ENCODE peak calls at places on chromosomes 4 and X, in six cellular contexts. G is neural progenitor cell; Z is CD8-positive, alpha-beta T cell; B is mammary epithelial cell; J is foreskin keratinocyte; S is fibroblast of lung. R is an unnamed sample.

GRCh38 chr4:38105475-38105874 is 145.3 kb downstream of the PTTG2 start:
- DNase-seq in G (no peak), Z (no peak), B (no peak), J (no peak), S (no peak), R (no peak)

GRCh38 chr4:646460-646859 is 21.1 kb downstream of the PDE6B start:
- DNase-seq in G (no peak), Z (peak), B (no peak), J (no peak), S (no peak), R (no peak)

GRCh38 chr4:117154251-117154650 is 68.9 kb upstream of the TRAM1L1 start:
- DNase-seq in G (peak), Z (no peak), B (no peak), J (no peak), S (no peak), R (no peak)

GRCh38 chr4:17708992-17709759 is 72.2 kb downstream of the FAM184B start:
- DNase-seq in G (peak), Z (no peak), B (no peak), J (no peak), S (no peak), R (no peak)

GRCh38 chrX:68589372-68589753 is 58.1 kb upstream of the STARD8 start:
- DNase-seq in G (no peak), Z (no peak), B (no peak), J (no peak), S (no peak), R (no peak)

GRCh38 chr4:56786955-56787354 is 34.5 kb downstream of the SPINK2 start:
- DNase-seq in G (peak), Z (no peak), B (peak), J (no peak), S (peak), R (no peak)

GRCh38 chr4:101865501-101866062 is 75.1 kb downstream of the BANK1 start:
- DNase-seq in G (no peak), Z (no peak), B (peak), J (peak), S (no peak), R (no peak)

GRCh38 chrX:67714004-67714403 is 170.2 kb downstream of the AR start:
- DNase-seq in G (no peak), Z (no peak), B (no peak), J (no peak), S (no peak), R (no peak)

GRCh38 chrX:10636337-10636736 is 16.0 kb upstream of the MID1 start:
- DNase-seq in G (peak), Z (no peak), B (peak), J (peak), S (peak), R (no peak)

GRCh38 chr4:182975806-182976205 is 58.6 kb upstream of the DCTD start:
- DNase-seq in G (no peak), Z (no peak), B (peak), J (peak), S (peak), R (no peak)

GRCh38 chr4:105637409-105638258 is 70.9 kb downstream of the INTS12 start:
- DNase-seq in G (peak), Z (peak), B (no peak), J (peak), S (peak), R (no peak)

GRCh38 chrX:103404225-103405008 is 28.1 kb downstream of the BEX3 start:
- DNase-seq in G (peak), Z (peak), B (peak), J (peak), S (peak), R (peak)

GRCh38 chrX:97126020-97126419 is 242.3 kb downstream of the RPA4 start:
- DNase-seq in G (no peak), Z (no peak), B (peak), J (no peak), S (peak), R (no peak)

GRCh38 chrX:134880866-134881265 is 109.9 kb upstream of the SMIM10 start:
- DNase-seq in G (no peak), Z (no peak), B (no peak), J (no peak), S (peak), R (no peak)

GRCh38 chrX:40099046-40099968 is 1.5 kb upstream of the BCOR start:
- DNase-seq in G (peak), Z (peak), B (no peak), J (no peak), S (no peak), R (no peak)

GRCh38 chrX:16838202-16839066 is 31.7 kb downstream of the RBBP7 start:
- DNase-seq in G (peak), Z (no peak), B (peak), J (peak), S (peak), R (no peak)

GRCh38 chrX:34813618-34814017 is 129.0 kb upstream of the FAM47B start:
- DNase-seq in G (no peak), Z (no peak), B (peak), J (peak), S (peak), R (no peak)

GRCh38 chr4:120517966-120518365 is 404.6 kb downstream of the PRDM5 start:
- DNase-seq in G (no peak), Z (no peak), B (peak), J (peak), S (peak), R (no peak)

GRCh38 chrX:119942173-119942819 is 1.3 kb downstream of the NKAP start:
- DNase-seq in G (no peak), Z (no peak), B (no peak), J (no peak), S (no peak), R (no peak)

GRCh38 chr4:54819044-54819443 is 161.3 kb downstream of the KIT start:
- DNase-seq in G (no peak), Z (no peak), B (peak), J (no peak), S (no peak), R (no peak)

GRCh38 chr4:78863254-78863869 is 75.9 kb downstream of the PAQR3 start:
- DNase-seq in G (no peak), Z (no peak), B (no peak), J (no peak), S (no peak), R (no peak)

GRCh38 chrX:20217279-20217678 is 49.4 kb downstream of the RPS6KA3 start:
- DNase-seq in G (no peak), Z (no peak), B (peak), J (peak), S (peak), R (no peak)

GRCh38 chrX:34658316-34658715 is 1.2 kb upstream of the TMEM47 start:
- DNase-seq in G (no peak), Z (no peak), B (no peak), J (no peak), S (peak), R (no peak)

GRCh38 chr4:86896596-86896995 is 4.4 kb upstream of the C4orf36 start:
- DNase-seq in G (no peak), Z (no peak), B (no peak), J (no peak), S (peak), R (no peak)

GRCh38 chrX:68695206-68695845 is 47.9 kb downstream of the STARD8 start:
- DNase-seq in G (no peak), Z (no peak), B (no peak), J (no peak), S (no peak), R (no peak)

GRCh38 chr4:6573551-6573950 is 1.4 kb upstream of the MAN2B2 start:
- DNase-seq in G (no peak), Z (no peak), B (no peak), J (no peak), S (no peak), R (no peak)

GRCh38 chr4:53545942-53546581 is 45.2 kb downstream of the LNX1 start:
- DNase-seq in G (no peak), Z (no peak), B (no peak), J (no peak), S (no peak), R (no peak)

GRCh38 chr4:146329042-146329716 is 114.8 kb downstream of the REELD1 start:
- DNase-seq in G (no peak), Z (no peak), B (peak), J (peak), S (peak), R (no peak)

GRCh38 chr4:53478671-53479456 is 101.4 kb downstream of the FIP1L1 start:
- DNase-seq in G (no peak), Z (no peak), B (peak), J (peak), S (peak), R (no peak)

GRCh38 chr4:37748546-37748945 is 62.4 kb upstream of the RELL1 start:
- DNase-seq in G (no peak), Z (no peak), B (no peak), J (no peak), S (peak), R (no peak)

DNA sequence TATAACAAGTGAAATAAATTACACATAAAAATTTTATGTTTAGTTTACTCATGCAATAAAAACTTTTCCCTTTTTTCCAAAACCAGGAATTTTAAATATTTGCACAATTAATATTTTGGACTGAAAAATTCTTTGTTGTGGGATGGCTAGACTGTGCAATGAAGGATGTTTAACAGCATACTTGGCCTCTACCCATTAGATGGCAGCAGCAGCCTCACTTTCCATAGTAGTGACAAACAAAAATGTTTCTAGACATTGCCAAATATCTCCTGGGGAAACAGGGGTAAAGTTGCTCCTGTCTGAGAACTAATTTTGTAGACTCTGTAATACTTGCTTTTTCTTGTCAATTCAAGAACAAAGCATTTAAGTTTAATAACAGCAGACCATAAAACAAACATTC is 49.8 kb downstream of the SCLT1 start:
- DNase-seq in G (no peak), Z (no peak), B (no peak), J (no peak), S (peak), R (no peak)
- TF ChIP-seq CTCF in G (peak), Z (no peak), B (peak), J (peak), S (no peak), R (no peak)

DNA sequence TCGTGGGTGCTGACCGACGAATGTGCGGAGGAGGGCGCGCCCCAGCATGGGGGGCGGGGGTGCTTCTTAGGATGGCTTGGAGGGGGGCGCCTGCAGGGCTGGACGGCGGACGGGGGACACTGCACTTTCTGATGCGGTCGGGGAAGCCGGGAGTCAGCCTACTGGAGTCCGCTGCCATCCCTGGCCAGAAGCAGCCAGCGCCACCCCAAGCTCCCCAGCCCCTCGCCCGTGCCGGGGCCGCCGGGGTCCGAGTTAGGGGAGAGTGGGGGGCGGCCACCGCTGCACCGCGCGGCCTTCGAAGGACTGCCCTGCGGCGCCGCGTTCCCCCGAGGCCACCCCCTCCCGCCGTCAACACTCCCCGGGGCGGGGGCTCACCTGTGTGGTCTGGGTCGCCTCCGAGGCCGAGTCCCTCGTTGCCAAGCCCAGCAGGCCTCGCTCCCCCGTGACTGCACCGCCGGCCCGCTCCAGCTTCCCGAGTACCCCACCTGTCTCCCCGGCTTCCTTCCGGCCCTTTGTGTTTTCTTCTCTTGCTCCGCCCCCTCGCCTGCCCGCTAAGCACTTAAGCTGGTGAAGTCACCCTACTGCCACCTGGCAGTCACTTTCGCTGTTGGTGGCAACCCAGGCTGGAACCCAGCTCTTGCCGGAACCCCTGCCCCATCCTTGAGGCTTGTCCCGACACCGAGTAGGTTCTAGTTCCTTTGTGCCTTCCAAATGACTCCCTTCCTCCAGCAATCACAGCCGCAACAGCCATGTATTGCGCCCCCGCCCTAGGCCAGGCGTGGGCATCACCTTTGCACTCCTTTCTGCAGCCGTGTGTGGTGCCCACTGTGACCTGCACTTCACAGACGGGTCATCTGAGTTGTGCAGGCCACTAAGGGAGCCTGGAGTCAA is at the start of gene OCIAD2:
- DNase-seq in G (peak), Z (peak), B (peak), J (peak), S (peak), R (peak)
- TF ChIP-seq CTCF in G (peak), Z (peak), B (peak), J (peak), S (no peak), R (peak)

GRCh38 chrX:115939070-115939469 is 231.5 kb upstream of the AGTR2 start:
- DNase-seq in G (no peak), Z (no peak), B (no peak), J (no peak), S (no peak), R (no peak)

GRCh38 chrX:115941388-115941787 is 229.2 kb upstream of the AGTR2 start:
- DNase-seq in G (no peak), Z (no peak), B (no peak), J (no peak), S (no peak), R (no peak)

GRCh38 chrX:115940348-115940747 is 230.2 kb upstream of the AGTR2 start:
- DNase-seq in G (no peak), Z (no peak), B (no peak), J (no peak), S (no peak), R (no peak)

GRCh38 chrX:115939636-115940160 is 230.8 kb upstream of the AGTR2 start:
- DNase-seq in G (no peak), Z (no peak), B (no peak), J (no peak), S (no peak), R (no peak)

DNA sequence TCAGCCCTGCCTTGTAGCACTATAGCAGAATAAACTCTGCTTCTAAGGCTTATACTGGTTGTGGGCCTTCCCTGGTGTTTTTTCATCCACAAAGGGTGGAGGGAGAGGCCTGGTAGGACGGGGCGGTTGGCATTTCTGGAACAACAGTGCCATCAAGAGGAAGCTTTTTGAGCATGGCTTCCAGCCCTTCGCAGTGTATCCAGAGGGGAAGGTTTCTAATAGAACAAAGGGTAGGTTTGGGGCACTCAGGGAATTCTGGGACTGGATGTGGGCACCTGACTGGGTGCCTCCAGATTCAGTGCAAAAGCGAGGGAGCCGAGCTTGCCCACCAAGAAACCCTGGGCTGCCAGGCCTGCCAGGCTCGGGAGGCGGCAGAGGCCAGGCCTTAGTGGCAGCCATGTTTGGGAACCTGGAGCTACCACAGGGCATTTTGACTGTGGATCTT is 229.6 kb upstream of the AGTR2 start:
- DNase-seq in G (peak), Z (peak), B (peak), J (no peak), S (peak), R (peak)
- TF ChIP-seq CTCF in G (peak), Z (no peak), B (peak), J (no peak), S (no peak), R (no peak)

GRCh38 chrX:44903842-44904530 is 31.0 kb downstream of the KDM6A start:
- DNase-seq in G (no peak), Z (no peak), B (no peak), J (no peak), S (no peak), R (no peak)

GRCh38 chrX:44906041-44906440 is 33.1 kb downstream of the KDM6A start:
- DNase-seq in G (no peak), Z (no peak), B (no peak), J (no peak), S (no peak), R (no peak)

GRCh38 chrX:44903107-44903506 is 30.1 kb downstream of the KDM6A start:
- DNase-seq in G (no peak), Z (no peak), B (peak), J (peak), S (peak), R (no peak)

GRCh38 chrX:44906542-44906941 is 33.6 kb downstream of the KDM6A start:
- DNase-seq in G (no peak), Z (no peak), B (no peak), J (no peak), S (no peak), R (no peak)

DNA sequence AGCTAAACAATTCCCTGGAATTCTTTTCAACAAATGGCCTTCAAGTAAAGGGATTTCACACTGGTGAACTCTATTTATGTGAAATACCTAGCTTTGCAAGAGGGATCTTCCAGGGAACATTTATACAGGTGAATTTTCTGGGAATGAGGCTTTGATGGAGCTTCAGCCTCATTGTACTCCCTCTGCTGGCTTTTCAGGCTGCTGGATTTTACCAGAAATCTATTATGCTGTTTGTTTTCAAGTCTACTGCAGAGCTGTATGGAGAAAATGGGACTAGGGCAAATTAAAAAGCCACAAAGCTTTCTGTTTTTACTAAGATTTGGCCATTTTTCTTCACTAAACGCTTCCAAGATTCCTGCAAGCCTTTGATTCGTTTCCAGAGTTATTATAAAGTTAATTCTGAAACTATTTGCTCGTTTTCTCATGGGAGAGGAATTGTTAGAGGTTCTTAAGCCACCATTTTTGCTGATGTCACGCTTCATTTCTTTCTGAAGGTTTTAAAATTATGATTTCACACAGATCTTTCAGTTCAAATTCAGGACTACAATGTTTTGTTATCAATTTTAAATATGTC is 31.6 kb downstream of the KDM6A start:
- DNase-seq in G (peak), Z (no peak), B (no peak), J (no peak), S (no peak), R (no peak)
- TF ChIP-seq CTCF in G (peak), Z (no peak), B (peak), J (peak), S (peak), R (no peak)

DNA sequence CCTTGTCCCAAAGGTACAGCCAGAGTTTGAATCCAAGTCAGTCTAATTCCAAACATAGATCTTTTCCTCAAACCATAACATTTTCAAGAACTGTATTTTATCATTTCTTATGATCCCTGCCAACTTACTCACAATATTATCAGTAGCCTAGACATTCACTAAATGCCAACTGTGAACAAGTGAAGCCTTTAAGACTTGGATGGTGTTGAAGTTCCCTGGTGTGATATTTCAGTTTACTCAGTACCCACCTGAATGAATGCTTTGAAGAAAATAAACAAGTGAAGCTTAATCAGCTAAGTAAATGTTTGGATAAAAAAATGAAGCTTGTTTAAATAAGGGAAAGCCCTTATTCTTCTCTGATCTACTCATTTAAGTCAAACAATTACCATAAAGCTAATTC is 1028.3 kb downstream of the DMD start:
- DNase-seq in G (no peak), Z (no peak), B (no peak), J (no peak), S (no peak), R (no peak)
- TF ChIP-seq CTCF in G (no peak), Z (no peak), B (no peak), J (no peak), S (no peak), R (no peak)

GRCh38 chr4:71186566-71187398 is 152.0 kb upstream of the SLC4A4 start:
- DNase-seq in G (peak), Z (peak), B (peak), J (no peak), S (peak), R (peak)

GRCh38 chr4:71187399-71188196 is 151.2 kb upstream of the SLC4A4 start:
- DNase-seq in G (peak), Z (peak), B (peak), J (no peak), S (peak), R (peak)

GRCh38 chr4:71188951-71189350 is 149.9 kb upstream of the SLC4A4 start:
- DNase-seq in G (no peak), Z (no peak), B (no peak), J (no peak), S (peak), R (no peak)

GRCh38 chr4:71189471-71189870 is 149.3 kb upstream of the SLC4A4 start:
- DNase-seq in G (no peak), Z (no peak), B (no peak), J (no peak), S (peak), R (no peak)

GRCh38 chr4:71188197-71188625 is 150.6 kb upstream of the SLC4A4 start:
- DNase-seq in G (peak), Z (no peak), B (no peak), J (no peak), S (peak), R (no peak)
- TF ChIP-seq CTCF in G (no peak), Z (no peak), B (no peak), J (no peak), S (no peak), R (no peak)

DNA sequence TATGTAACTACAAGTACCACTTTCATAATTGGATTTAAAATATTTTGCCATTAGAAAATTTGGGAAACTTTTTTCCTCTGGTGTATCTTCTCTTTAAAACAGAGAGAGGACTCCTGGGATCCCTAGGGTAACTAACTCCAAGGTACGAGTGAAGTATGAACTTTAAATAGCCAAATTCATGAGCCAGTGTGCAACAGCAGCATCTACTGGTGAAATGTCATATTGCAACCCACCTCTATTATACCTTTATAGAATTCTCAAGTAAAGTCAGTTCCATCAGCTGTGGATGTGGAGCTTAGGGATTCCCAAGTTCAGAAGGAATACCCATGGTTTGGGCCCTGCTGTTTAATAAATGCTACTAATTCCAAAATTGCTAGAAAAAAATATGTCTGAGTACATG is 282.7 kb upstream of the TAPT1 start:
- DNase-seq in G (no peak), Z (no peak), B (no peak), J (no peak), S (no peak), R (no peak)
- TF ChIP-seq CTCF in G (peak), Z (no peak), B (peak), J (peak), S (peak), R (no peak)

GRCh38 chr4:164768516-164768915 is 14.6 kb downstream of the SMIM31 start:
- DNase-seq in G (no peak), Z (no peak), B (no peak), J (peak), S (peak), R (no peak)
- TF ChIP-seq CTCF in G (peak), Z (no peak), B (peak), J (peak), S (no peak), R (no peak)

R was measured in CD4-positive, alpha-beta T cell.